ENCODE peak calls at places on chromosomes 11 and 22, in four cellular contexts. H is ovary, U is Caco-2, G is upper lobe of right lung. M is an unnamed sample. For H3K4me1, the result is how much of the 10 kb centered on the place peaks cover.

GRCh38 chr11:22668005-22668796 is 1.8 kb downstream of the GAS2 start:
- DNase-seq in H (no peak), U (no peak), G (no peak), M (no peak)

GRCh38 chr11:2579315-2580060 is 120.3 kb downstream of the KCNQ1OT1 start:
- DNase-seq in G (peak), H (peak), U (no peak), M (peak)

GRCh38 chr22:45263790-45264269 is 20.9 kb upstream of the UPK3A start:
- DNase-seq in H (peak), G (peak), U (peak), M (peak)

GRCh38 chr11:103807806-103808205 is 228.6 kb upstream of the DDI1 start:
- DNase-seq in U (no peak), G (no peak), H (no peak), M (no peak)

GRCh38 chr11:330307-330693 is 9.6 kb upstream of the IFITM3 start:
- DNase-seq in G (peak), H (peak), U (no peak), M (no peak)

GRCh38 chr22:41775338-41775737 is 25.1 kb upstream of the CCDC134 start:
- DNase-seq in U (no peak), G (no peak), H (no peak), M (no peak)

GRCh38 chr22:27270818-27271510 is 530.6 kb downstream of the MN1 start:
- DNase-seq in H (peak), G (no peak), U (no peak), M (no peak)

GRCh38 chr11:128796275-128796674 is 70.8 kb downstream of the KCNJ1 start:
- DNase-seq in U (no peak), G (no peak), H (no peak), M (no peak)

GRCh38 chr11:3859373-3859881 is 4.0 kb downstream of the STIM1 start:
- DNase-seq in G (no peak), U (no peak), H (no peak), M (peak)

GRCh38 chr22:39234867-39235687 is 9.7 kb downstream of the PDGFB start:
- DNase-seq in H (no peak), G (peak), U (no peak), M (no peak)

GRCh38 chr11:15075162-15075526 is 1.8 kb downstream of the CALCB start:
- DNase-seq in G (no peak), H (no peak), U (no peak), M (no peak)

GRCh38 chr11:20973959-20974358 is 304.6 kb downstream of the NELL1 start:
- DNase-seq in G (no peak), U (peak), H (no peak), M (no peak)

GRCh38 chr22:43213066-43213465 is 26.1 kb upstream of the TTLL12 start:
- DNase-seq in U (peak), G (no peak), H (no peak), M (no peak)

GRCh38 chr11:33721291-33721840 is 14.9 kb downstream of the CD59 start:
- DNase-seq in U (no peak), G (no peak), H (no peak), M (no peak)

GRCh38 chr11:71201936-71202597 is 50.3 kb downstream of the SHANK2 start:
- DNase-seq in G (no peak), U (no peak), H (no peak), M (no peak)

GRCh38 chr11:70127653-70128434 is 49.7 kb downstream of the ANO1 start:
- DNase-seq in G (no peak), U (no peak), H (no peak), M (no peak)

GRCh38 chr11:19244621-19245020 is 3.9 kb upstream of the E2F8 start:
- DNase-seq in G (no peak), H (no peak), U (peak), M (no peak)

GRCh38 chr11:81804858-81805257 is 928.8 kb downstream of the FAM181B start:
- DNase-seq in G (no peak), H (no peak), U (no peak), M (no peak)

GRCh38 chr11:2150206-2150847 is 10.7 kb downstream of the INS start:
- DNase-seq in H (no peak), G (no peak), U (peak), M (no peak)

GRCh38 chr11:132972565-132972964 is 559.7 kb downstream of the OPCML start:
- DNase-seq in G (no peak), H (no peak), U (no peak), M (no peak)

GRCh38 chr11:103257360-103257759 is 148.1 kb downstream of the DYNC2H1 start:
- DNase-seq in G (no peak), U (peak), H (no peak), M (no peak)

GRCh38 chr11:90220391-90220790 is 2.5 kb downstream of the CHORDC1 start:
- DNase-seq in G (no peak), H (no peak), U (no peak), M (no peak)

GRCh38 chr11:15194671-15195415 is 80.1 kb downstream of the INSC start:
- DNase-seq in U (no peak), G (no peak), H (no peak), M (no peak)

GRCh38 chr11:125350206-125351044 is 145.6 kb downstream of the FEZ1 start:
- DNase-seq in H (no peak), G (no peak), U (no peak), M (no peak)

GRCh38 chr11:43557553-43558031 is 122.9 kb upstream of the HSD17B12 start:
- DNase-seq in H (peak), U (no peak), G (no peak), M (no peak)

GRCh38 chr11:122707111-122707510 is 51.6 kb downstream of the UBASH3B start:
- DNase-seq in U (no peak), H (no peak), G (no peak), M (no peak)

GRCh38 chr11:27171391-27171790 is 130.8 kb downstream of the BBOX1 start:
- DNase-seq in G (no peak), H (no peak), U (peak), M (no peak)

GRCh38 chr11:116567721-116568242 is 205.0 kb downstream of the BUD13 start:
- DNase-seq in G (no peak), U (no peak), H (no peak), M (no peak)

GRCh38 chr11:11500744-11501487 is 120.9 kb downstream of the GALNT18 start:
- DNase-seq in G (no peak), H (no peak), U (no peak), M (no peak)

GRCh38 chr11:107017433-107018227 is 646 bp downstream of the GUCY1A2 start:
- DNase-seq in H (peak), G (peak), U (no peak), M (no peak)

GRCh38 chr22:44340271-44341239 is 27.8 kb upstream of the SHISAL1 start:
- DNase-seq in H (no peak), G (no peak), U (no peak), M (no peak)

GRCh38 chr11:131658952-131659351 is 288.5 kb downstream of the NTM start:
- DNase-seq in G (no peak), H (no peak), U (no peak), M (no peak)

GRCh38 chr11:115301029-115301428 is 203.2 kb downstream of the CADM1 start:
- DNase-seq in H (no peak), U (no peak), G (no peak), M (no peak)

GRCh38 chr11:98234698-98235097 is 786.1 kb upstream of the CNTN5 start:
- DNase-seq in G (no peak), H (no peak), U (no peak), M (no peak)

GRCh38 chr11:92383430-92383829 is 158.8 kb downstream of the FAT3 start:
- DNase-seq in H (no peak), G (no peak), U (no peak), M (no peak)

GRCh38 chr11:14789879-14790484 is 102.0 kb downstream of the CYP2R1 start:
- DNase-seq in G (no peak), U (peak), H (no peak), M (no peak)

GRCh38 chr11:131408011-131408640 is 37.7 kb downstream of the NTM start:
- DNase-seq in G (no peak), U (peak), H (no peak), M (no peak)

GRCh38 chr22:36135306-36135705 is 25.2 kb downstream of the APOL3 start:
- DNase-seq in U (no peak), H (no peak), G (no peak), M (no peak)

DNA sequence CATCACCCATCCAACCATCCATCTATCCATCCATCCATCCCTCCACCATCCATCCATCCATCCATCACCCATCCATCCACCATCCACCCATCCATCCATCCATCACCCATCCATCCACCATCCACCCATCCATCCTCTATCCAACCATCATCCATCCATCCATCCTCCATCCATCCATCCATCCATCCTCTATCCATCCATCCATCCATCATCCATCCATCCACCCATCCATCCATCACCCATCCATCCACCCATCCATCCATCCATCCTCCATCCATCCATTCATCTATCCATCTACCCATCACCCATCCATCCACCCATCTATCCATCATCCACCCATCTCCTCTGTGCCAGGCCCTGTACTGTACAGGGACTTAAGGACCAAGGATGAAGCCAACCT is 62.2 kb upstream of the WNT11 start:
- DNase-seq in H (no peak), U (no peak), G (no peak), M (no peak)
- TF ChIP-seq CTCF in H (no peak), U (no peak), G (no peak), M (no peak)

GRCh38 chr11:61756147-61756451 is 3.7 kb downstream of the MYRF start:
- DNase-seq in U (no peak), H (no peak), G (no peak), M (no peak)

GRCh38 chr11:61756452-61757212 is 4.2 kb downstream of the MYRF start:
- DNase-seq in H (no peak), G (no peak), U (peak), M (no peak)

GRCh38 chr11:61753672-61754071 is 1.2 kb downstream of the MYRF start:
- DNase-seq in H (no peak), U (no peak), G (no peak), M (no peak)

GRCh38 chr11:61752925-61753551 is 602 bp downstream of the MYRF start:
- DNase-seq in U (no peak), H (no peak), G (no peak), M (no peak)

GRCh38 chr11:61754534-61755482 is 2.4 kb downstream of the MYRF start:
- DNase-seq in H (peak), U (peak), G (peak), M (no peak)
- H3K4me1 ChIP-seq in H (under half), U (half or more), G (under half), M (under half)

DNA sequence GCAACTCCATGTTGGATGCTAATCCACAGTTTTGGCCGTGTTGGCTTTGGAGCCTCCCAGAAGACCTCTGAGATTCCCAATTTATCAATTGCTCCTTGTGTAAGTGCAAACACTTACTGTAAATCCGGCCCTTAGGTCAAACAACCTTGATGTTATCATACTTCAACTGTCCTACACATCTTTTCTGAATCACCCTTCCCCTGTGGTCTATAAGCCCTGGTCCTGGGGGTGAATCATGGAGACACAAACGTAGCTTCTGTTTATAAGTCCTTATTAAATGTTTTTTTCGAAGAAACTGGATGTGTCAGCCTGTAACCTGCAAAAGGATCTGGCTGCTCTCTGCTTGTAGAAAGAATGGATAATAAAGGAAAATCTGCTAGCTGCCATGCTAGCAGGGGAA is 1.7 kb upstream of the IL10RA start:
- DNase-seq in U (no peak), H (no peak), G (no peak), M (no peak)
- H3K4me3 ChIP-seq in U (no peak), H (no peak), G (no peak), M (no peak)

GRCh38 chr22:17093081-17093480 is 8.3 kb downstream of the IL17RA start:
- DNase-seq in G (no peak), U (no peak), H (no peak), M (no peak)

GRCh38 chr22:17097701-17098100 is 12.9 kb downstream of the IL17RA start:
- DNase-seq in H (no peak), U (no peak), G (peak), M (no peak)

GRCh38 chr22:17097062-17097461 is 12.3 kb downstream of the IL17RA start:
- DNase-seq in G (peak), H (no peak), U (no peak), M (no peak)

GRCh38 chr22:17096095-17096494 is 11.3 kb downstream of the IL17RA start:
- DNase-seq in U (no peak), G (peak), H (no peak), M (no peak)

GRCh38 chr22:17095538-17095937 is 10.7 kb downstream of the IL17RA start:
- DNase-seq in G (peak), H (no peak), U (peak), M (no peak)
- TF ChIP-seq CTCF in G (peak), H (no peak), U (peak), M (no peak)

GRCh38 chr11:114089748-114090147 is 30.2 kb downstream of the ZBTB16 start:
- DNase-seq in U (no peak), H (no peak), G (no peak), M (no peak)

GRCh38 chr11:114088836-114089235 is 29.3 kb downstream of the ZBTB16 start:
- DNase-seq in H (no peak), G (no peak), U (no peak), M (no peak)

GRCh38 chr11:114091791-114092397 is 32.4 kb downstream of the ZBTB16 start:
- DNase-seq in H (no peak), G (no peak), U (peak), M (no peak)

GRCh38 chr11:114090976-114091375 is 31.5 kb downstream of the ZBTB16 start:
- DNase-seq in G (no peak), H (no peak), U (no peak), M (no peak)

DNA sequence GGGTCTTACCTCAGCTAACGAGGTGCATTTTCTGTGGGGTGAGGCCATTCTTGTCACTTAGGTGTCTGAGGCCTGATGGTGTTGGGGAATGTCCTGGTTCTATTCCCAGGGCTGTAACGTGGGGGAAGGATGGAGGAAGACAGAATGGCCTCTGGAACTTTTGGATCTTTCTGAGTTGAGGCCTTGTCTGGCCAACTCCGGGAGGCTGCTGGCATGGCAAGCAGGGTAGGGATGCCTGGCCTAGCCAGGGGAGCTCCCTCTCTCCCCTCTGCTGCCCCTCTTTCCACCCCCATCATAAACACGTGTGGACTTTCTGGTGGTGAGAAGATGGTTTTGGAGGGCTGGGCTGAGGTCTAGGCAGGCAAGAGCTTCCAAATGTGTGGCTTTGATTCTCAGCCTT is 30.7 kb downstream of the ZBTB16 start:
- DNase-seq in G (no peak), U (no peak), H (no peak), M (no peak)
- H3K4me1 ChIP-seq in G (half or more), U (under half), H (under half), M (half or more)

GRCh38 chr11:9853929-9854557 is 190.2 kb downstream of the SWAP70 start:
- DNase-seq in G (no peak), U (no peak), H (no peak), M (no peak)
- H3K4me3 ChIP-seq in G (no peak), U (no peak), H (no peak), M (no peak)

DNA sequence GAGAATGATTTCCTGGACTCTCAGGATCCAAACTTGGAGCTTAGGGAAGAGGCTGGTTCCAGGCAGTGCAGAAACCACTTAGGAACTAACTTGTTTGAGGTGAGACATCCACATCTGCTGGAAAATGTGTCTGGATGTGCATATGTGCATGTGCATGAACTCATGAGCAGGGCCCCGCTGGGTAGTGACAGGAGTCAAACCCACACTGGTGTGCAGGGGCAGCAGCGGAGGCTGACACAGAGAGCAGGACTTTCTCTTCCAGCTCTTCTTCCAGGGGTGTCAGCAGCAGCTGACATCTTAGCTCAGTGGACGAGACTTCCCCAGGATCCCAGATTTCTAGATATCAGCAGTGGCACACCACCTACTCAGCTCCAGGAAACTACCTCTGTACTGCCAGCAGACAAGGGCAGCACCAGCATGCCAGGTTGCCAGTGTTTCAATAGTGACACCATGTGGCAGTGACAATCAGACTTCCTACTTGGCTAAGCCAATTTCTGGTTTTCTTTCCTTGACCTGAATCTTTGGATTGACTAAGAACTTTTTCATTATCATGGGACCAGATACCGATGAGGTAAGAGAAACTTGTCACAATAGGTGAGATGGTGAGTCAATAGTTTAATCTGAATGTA is 227.5 kb upstream of the ZC3H12C start:
- DNase-seq in H (no peak), G (no peak), U (no peak), M (no peak)
- TF ChIP-seq CTCF in H (no peak), G (no peak), U (no peak), M (no peak)

GRCh38 chr11:61773356-61773755 is 19.0 kb downstream of the TMEM258 start:
- DNase-seq in G (no peak), U (no peak), H (no peak), M (no peak)

GRCh38 chr11:61771995-61772455 is 19.6 kb downstream of the MYRF start:
- DNase-seq in U (no peak), G (no peak), H (no peak), M (no peak)

GRCh38 chr11:61774441-61774840 is 18.0 kb downstream of the TMEM258 start:
- DNase-seq in G (no peak), U (no peak), H (no peak), M (no peak)

GRCh38 chr11:61775106-61775505 is 17.3 kb downstream of the TMEM258 start:
- DNase-seq in U (no peak), G (no peak), H (no peak), M (no peak)

GRCh38 chr11:61773826-61774225 is 18.6 kb downstream of the TMEM258 start:
- DNase-seq in U (no peak), H (no peak), G (no peak), M (no peak)
- H3K4me1 ChIP-seq in U (under half), H (under half), G (under half), M (under half)